ENCODE peak calls at places on chromosomes 12 and 14, in seven cellular contexts. N is uterus, P is GM06990, S is esophagus squamous epithelium, J is hepatocyte, X is ovary, E is RWPE2. Z is an unnamed sample.

GRCh38 chr12:54191126-54191525 is 2.3 kb upstream of the SMUG1 start:
- DNase-seq in N (no peak), P (no peak), S (no peak), J (no peak), X (no peak), E (no peak), Z (no peak)

GRCh38 chr12:4615667-4616066 is 33.2 kb downstream of the AKAP3 start:
- DNase-seq in N (no peak), P (no peak), S (no peak), J (no peak), X (no peak), E (no peak), Z (no peak)

GRCh38 chr12:23640754-23641153 is 308.7 kb downstream of the SOX5 start:
- DNase-seq in N (no peak), P (no peak), S (no peak), J (no peak), X (no peak), E (no peak), Z (no peak)

GRCh38 chr12:80936642-80937390 is 918 bp downstream of the LIN7A start:
- DNase-seq in N (peak; percentile 44), P (peak; percentile 69), S (no peak), J (peak; percentile 63), X (peak; percentile 39), E (peak; percentile 48), Z (peak; percentile 50)

GRCh38 chr14:72704507-72704906 is 189.4 kb downstream of the DPF3 start:
- DNase-seq in N (no peak), P (no peak), S (no peak), J (no peak), X (no peak), E (no peak), Z (no peak)

GRCh38 chr12:92271341-92271740 is 125.7 kb upstream of the BTG1 start:
- DNase-seq in N (no peak), P (no peak), S (no peak), J (no peak), X (no peak), E (no peak), Z (no peak)

GRCh38 chr12:94832105-94832504 is 171.4 kb downstream of the NDUFA12 start:
- DNase-seq in N (no peak), P (no peak), S (no peak), J (no peak), X (no peak), E (no peak), Z (no peak)

GRCh38 chr12:96989916-96990315 is 82.9 kb downstream of the NEDD1 start:
- DNase-seq in N (no peak), P (no peak), S (no peak), J (peak; percentile 26), X (no peak), E (no peak), Z (no peak)

GRCh38 chr12:114274131-114274530 is 131.8 kb downstream of the TBX5 start:
- DNase-seq in N (no peak), P (no peak), S (no peak), J (no peak), X (no peak), E (no peak), Z (peak; percentile 4)

GRCh38 chr12:97324471-97324870 is 138.1 kb upstream of the RMST start:
- DNase-seq in N (no peak), P (no peak), S (no peak), J (no peak), X (no peak), E (no peak), Z (no peak)

GRCh38 chr12:104357431-104357952 is 54.0 kb downstream of the EID3 start:
- DNase-seq in N (no peak), P (no peak), S (no peak), J (no peak), X (no peak), E (no peak), Z (peak; percentile 37)

GRCh38 chr12:59149995-59150642 is 229.8 kb upstream of the LRIG3 start:
- DNase-seq in N (no peak), P (peak; percentile 15), S (no peak), J (peak; percentile 89), X (no peak), E (no peak), Z (no peak)

GRCh38 chr12:51868821-51869489 is 18.9 kb upstream of the ANKRD33 start:
- DNase-seq in N (peak; percentile 53), P (no peak), S (no peak), J (no peak), X (no peak), E (no peak), Z (no peak)

GRCh38 chr12:30925607-30926242 is 823 bp upstream of the TSPAN11 start:
- DNase-seq in N (no peak), P (no peak), S (no peak), J (no peak), X (no peak), E (no peak), Z (no peak)
- H3K4me3 ChIP-seq in N (no peak overlapping the region), P (no peak overlapping the region), S (peak overlapping the region; percentile 22), J (peak overlapping the region; percentile 51), X (no peak overlapping the region), E (no peak overlapping the region), Z (peak overlapping the region; percentile 34)

GRCh38 chr12:22334696-22335290 is at the start of gene ST8SIA1:
- DNase-seq in N (peak; percentile 52), P (no peak), S (no peak), J (peak; percentile 49), X (peak; percentile 53), E (no peak), Z (peak; percentile 43)

GRCh38 chr12:22333751-22334695 is 484 bp downstream of the ST8SIA1 start:
- DNase-seq in N (peak; percentile 31), P (no peak), S (no peak), J (peak; percentile 11), X (no peak), E (no peak), Z (peak; percentile 6)

GRCh38 chr12:22333186-22333745 is 1.2 kb downstream of the ST8SIA1 start:
- DNase-seq in N (no peak), P (no peak), S (no peak), J (no peak), X (no peak), E (no peak), Z (no peak)

DNA sequence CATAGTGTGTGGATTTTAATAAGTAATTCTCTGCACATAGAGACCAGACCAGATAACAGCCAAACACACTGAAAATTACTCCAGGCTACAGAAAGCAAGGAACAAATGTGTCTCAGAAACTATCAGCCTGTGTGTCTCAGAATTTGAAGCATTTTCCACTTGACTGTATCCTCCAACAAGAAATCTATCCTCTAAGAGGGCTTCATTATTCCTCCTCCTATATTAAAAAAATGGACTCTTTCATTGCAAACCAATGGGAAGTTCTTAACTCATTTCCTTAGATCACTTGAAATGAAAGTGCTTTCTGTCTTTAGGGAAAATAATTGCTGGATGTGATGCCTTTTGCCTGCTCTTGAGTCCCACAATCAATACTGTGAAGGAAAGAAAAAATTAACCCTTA is 2.3 kb downstream of the ST8SIA1 start:
- DNase-seq in N (no peak), P (no peak), S (no peak), J (no peak), X (no peak), E (no peak), Z (no peak)
- H3K27me3 ChIP-seq in N (no peaks in the 10 kb centered on the region), P (no peaks in the 10 kb centered on the region), S (no peaks in the 10 kb centered on the region), J (peaks cover 20% of the 10 kb centered on the region), X (no peaks in the 10 kb centered on the region), E (no peaks in the 10 kb centered on the region), Z (peaks cover 12% of the 10 kb centered on the region)

DNA sequence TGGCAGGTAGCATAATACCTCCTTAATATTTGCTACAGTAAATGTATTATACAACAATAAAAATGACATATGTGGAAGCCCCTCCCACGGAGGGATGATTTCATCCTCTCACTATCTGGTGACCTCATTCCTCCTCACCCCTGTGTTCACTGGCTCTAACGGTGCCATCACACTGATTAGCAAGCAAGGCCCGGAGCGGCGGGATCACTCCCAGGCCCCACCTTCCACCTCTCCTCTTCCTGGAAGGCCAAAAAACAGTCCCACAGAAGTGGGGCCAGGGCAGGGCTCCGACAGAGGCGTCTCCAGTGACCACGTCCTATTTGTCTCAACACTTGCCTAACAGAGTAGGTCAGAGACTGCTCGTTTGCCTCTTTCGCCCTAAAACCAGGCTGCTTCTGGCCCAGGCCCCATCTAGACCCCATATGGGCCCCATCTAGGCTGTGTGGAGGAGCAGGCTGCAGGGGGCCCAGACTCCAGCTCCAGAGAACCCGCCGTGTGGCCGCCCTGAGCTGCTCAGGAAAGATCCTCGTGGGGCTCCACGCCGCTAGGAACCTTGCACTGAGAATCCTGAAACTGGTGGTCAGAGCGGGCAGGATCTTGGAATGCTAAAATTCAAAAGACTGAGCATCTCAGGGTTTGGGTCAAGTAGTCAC is 3.7 kb downstream of the SELPLG start:
- DNase-seq in N (peak; percentile 63), P (no peak), S (no peak), J (peak; percentile 80), X (no peak), E (peak; percentile 83), Z (peak; percentile 88)
- H3K4me3 ChIP-seq in N (no peak overlapping the region), P (no peak overlapping the region), S (no peak overlapping the region), J (no peak overlapping the region), X (no peak overlapping the region), E (no peak overlapping the region), Z (no peak overlapping the region)

GRCh38 chr12:27970981-27971489 is 1.5 kb downstream of the PTHLH start:
- DNase-seq in N (no peak), P (no peak), S (no peak), J (peak; percentile 16), X (no peak), E (no peak), Z (no peak)
- H3K27me3 ChIP-seq in N (no peaks in the 10 kb centered on the region), P (no peaks in the 10 kb centered on the region), S (no peaks in the 10 kb centered on the region), J (peaks cover 88% of the 10 kb centered on the region), X (no peaks in the 10 kb centered on the region), E (no peaks in the 10 kb centered on the region), Z (peaks cover 29% of the 10 kb centered on the region)

DNA sequence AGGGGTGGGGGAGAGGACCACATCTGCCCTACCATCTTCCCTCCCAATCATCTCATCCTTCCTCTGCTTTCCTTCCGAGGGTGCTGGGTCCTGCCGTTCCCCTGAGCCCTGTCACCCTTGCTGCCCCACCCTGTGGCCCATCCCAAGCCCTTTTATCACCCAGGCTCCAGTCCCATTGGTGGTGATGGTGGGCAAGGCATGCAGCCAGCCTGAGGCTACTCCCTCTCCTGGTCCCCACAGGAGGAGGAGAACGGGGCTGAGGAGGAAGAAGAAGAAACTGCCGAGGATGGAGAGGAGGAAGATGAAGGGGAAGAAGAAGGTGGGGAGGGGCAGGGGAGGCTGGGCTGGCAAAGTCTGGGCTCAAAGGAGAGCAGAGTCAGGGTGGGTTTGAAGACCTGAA is 2.6 kb upstream of the LAG3 start:
- DNase-seq in N (no peak), P (no peak), S (no peak), J (no peak), X (no peak), E (no peak), Z (no peak)
- H3K4me3 ChIP-seq in N (no peak overlapping the region), P (no peak overlapping the region), S (no peak overlapping the region), J (no peak overlapping the region), X (no peak overlapping the region), E (no peak overlapping the region), Z (no peak overlapping the region)

DNA sequence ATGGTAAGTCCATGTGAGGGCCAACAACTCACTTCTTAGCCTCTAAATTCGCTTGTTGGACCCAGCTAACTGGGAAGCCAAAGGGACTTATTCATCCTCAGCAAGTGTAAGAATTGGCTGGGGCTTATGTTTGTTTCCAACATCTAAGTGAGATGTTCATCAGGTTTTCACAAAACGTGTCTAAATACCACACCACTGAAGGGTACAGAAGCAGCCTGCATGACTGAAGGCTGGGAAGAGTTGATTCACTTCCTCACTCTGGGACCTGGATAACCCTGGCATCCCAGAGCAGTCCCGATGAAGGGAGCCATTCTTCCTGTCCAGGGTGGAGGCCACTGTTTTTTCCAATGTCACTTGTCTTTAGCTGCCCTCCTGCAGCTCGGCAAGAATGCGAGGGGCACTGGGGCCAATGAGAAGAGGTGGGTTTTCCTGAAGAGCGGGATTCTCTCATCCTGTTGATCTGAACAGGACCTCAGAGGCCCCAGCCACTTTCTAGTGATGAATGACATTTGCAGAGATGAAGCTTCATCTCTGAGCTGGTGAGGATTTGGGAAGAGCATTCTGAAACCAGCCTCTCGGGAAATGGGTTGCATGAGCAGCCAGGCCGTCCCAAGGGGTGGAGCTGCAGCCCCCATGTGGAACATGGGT is 12.2 kb upstream of the COL2A1 start:
- DNase-seq in N (no peak), P (no peak), S (no peak), J (no peak), X (no peak), E (no peak), Z (no peak)
- H3K27me3 ChIP-seq in N (no peaks in the 10 kb centered on the region), P (peaks cover 1% of the 10 kb centered on the region), S (no peaks in the 10 kb centered on the region), J (no peaks in the 10 kb centered on the region), X (no peaks in the 10 kb centered on the region), E (peaks cover 3% of the 10 kb centered on the region), Z (peaks cover 26% of the 10 kb centered on the region)

Z was measured in MG63.